ENCODE peak calls at places on chromosomes 6 and 20, in four cellular contexts. E is right lobe of liver, N is A549, G is upper lobe of right lung. U is an unnamed sample.

GRCh38 chr6:134979142-134979541 is 29.2 kb upstream of the ALDH8A1 start:
- DNase-seq in E (no peak), N (no peak), G (no peak), U (no peak)

GRCh38 chr6:144675231-144675861 is 390.2 kb downstream of the UTRN start:
- DNase-seq in E (no peak), N (no peak), G (no peak), U (no peak)

GRCh38 chr6:113886512-113886911 is 29.4 kb downstream of the MARCKS start:
- DNase-seq in E (no peak), N (no peak), G (no peak), U (no peak)

GRCh38 chr6:21085206-21085605 is 508.3 kb upstream of the SOX4 start:
- DNase-seq in E (no peak), N (no peak), G (no peak), U (no peak)

GRCh38 chr6:146265051-146265450 is 236.2 kb downstream of the GRM1 start:
- DNase-seq in E (no peak), N (no peak), G (no peak), U (no peak)

GRCh38 chr20:63127700-63128364 is 88.1 kb downstream of the YTHDF1 start:
- DNase-seq in E (no peak), N (no peak), G (peak), U (peak)

GRCh38 chr6:156557269-156557885 is 219.8 kb upstream of the ARID1B start:
- DNase-seq in E (no peak), N (peak), G (no peak), U (no peak)

GRCh38 chr6:113644861-113645575 is 212.1 kb upstream of the MARCKS start:
- DNase-seq in E (no peak), N (no peak), G (no peak), U (no peak)

GRCh38 chr6:38420207-38420606 is 219.5 kb downstream of the BTBD9 start:
- DNase-seq in E (no peak), N (no peak), G (no peak), U (no peak)

GRCh38 chr6:1593286-1593957 is 16.3 kb upstream of the FOXC1 start:
- DNase-seq in E (no peak), N (no peak), G (no peak), U (peak)

GRCh38 chr6:22737331-22737730 is 168.0 kb downstream of the HDGFL1 start:
- DNase-seq in E (no peak), N (peak), G (no peak), U (no peak)

GRCh38 chr6:111830003-111830402 is 43.2 kb downstream of the FYN start:
- DNase-seq in E (no peak), N (no peak), G (no peak), U (no peak)

GRCh38 chr6:29035951-29036350 is 9.0 kb downstream of the OR2W1 start:
- DNase-seq in E (no peak), N (no peak), G (no peak), U (no peak)

GRCh38 chr6:128600397-128600951 is 80.1 kb upstream of the PTPRK start:
- DNase-seq in E (no peak), N (peak), G (no peak), U (no peak)

GRCh38 chr6:158803733-158804143 is 15.4 kb downstream of the EZR start:
- DNase-seq in E (peak), N (no peak), G (no peak), U (no peak)

GRCh38 chr6:144710207-144710606 is 425.1 kb downstream of the UTRN start:
- DNase-seq in E (no peak), N (peak), G (no peak), U (no peak)

GRCh38 chr20:49591217-49591865 is 23.4 kb upstream of the PTGIS start:
- DNase-seq in E (no peak), N (no peak), G (no peak), U (no peak)

GRCh38 chr6:47810885-47811284 is 29.1 kb downstream of the OPN5 start:
- DNase-seq in E (no peak), N (peak), G (no peak), U (no peak)

GRCh38 chr6:41713161-41713649 is 22.2 kb downstream of the TFEB start:
- DNase-seq in E (peak), N (peak), G (peak), U (peak)

GRCh38 chr6:54053893-54054391 is 57.3 kb upstream of the MLIP start:
- DNase-seq in E (no peak), N (peak), G (no peak), U (peak)

GRCh38 chr6:40634429-40634828 is 47.3 kb upstream of the LRFN2 start:
- DNase-seq in E (no peak), N (no peak), G (no peak), U (no peak)

GRCh38 chr20:45944965-45945677 is 10.6 kb downstream of the PCIF1 start:
- DNase-seq in E (no peak), N (no peak), G (no peak), U (no peak)
- TF ChIP-seq CTCF in E (no peak), N (no peak), G (no peak), U (no peak)

GRCh38 chr20:25340380-25340779 is 50.3 kb downstream of the ABHD12 start:
- DNase-seq in E (no peak), N (no peak), G (no peak), U (no peak)

GRCh38 chr20:25336561-25337422 is 53.8 kb downstream of the ABHD12 start:
- DNase-seq in E (no peak), N (peak), G (no peak), U (no peak)

GRCh38 chr20:25341716-25342680 is 48.6 kb downstream of the ABHD12 start:
- DNase-seq in E (no peak), N (no peak), G (no peak), U (no peak)

GRCh38 chr20:25339608-25340007 is 51.0 kb downstream of the ABHD12 start:
- DNase-seq in E (no peak), N (no peak), G (no peak), U (no peak)

DNA sequence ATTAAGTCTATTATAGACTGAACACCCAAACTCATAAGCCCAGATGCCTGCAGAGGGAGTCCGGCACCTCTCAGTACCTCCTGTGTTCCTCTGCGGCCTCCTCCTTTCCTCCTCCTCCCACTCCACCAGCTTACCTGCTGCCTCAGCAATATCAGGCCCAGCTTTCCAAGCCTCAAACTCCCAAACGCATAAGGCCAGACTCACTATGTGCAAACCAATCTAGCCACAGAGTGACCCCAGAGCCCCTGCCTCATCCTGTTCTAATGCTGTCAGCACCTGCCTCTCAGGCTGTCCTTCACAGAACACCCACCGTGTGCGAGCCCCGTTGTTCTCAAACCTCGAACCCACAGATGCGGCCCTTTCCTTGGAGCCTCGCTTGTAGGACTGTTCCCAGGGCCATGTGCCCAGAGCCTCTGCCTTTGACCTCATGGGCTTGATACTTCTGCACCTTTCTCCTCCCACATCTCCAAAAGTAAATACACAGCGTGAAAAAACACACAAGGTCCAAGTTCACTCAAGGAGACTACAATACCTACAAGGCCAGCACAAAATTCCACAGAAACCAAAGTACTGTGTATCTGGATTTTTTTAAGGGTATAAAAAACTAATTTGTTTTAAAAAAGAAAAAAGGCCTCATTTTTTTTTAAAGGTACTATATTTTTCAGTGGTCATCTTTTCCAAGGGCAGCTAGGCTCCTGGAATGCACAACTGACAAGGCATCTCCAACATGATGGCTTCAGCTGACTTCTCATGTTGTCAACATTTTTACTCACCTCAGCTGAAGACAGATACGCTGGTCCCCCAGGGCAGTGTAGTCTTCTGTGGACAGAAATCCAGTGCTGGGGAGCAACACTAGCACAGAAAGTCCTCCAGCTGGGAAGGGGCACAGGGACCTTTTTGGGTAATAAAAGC is 52.3 kb downstream of the ABHD12 start:
- DNase-seq in E (peak), N (peak), G (no peak), U (no peak)
- H3K27ac ChIP-seq in E (peak), N (peak), G (no peak), U (no peak)

GRCh38 chr20:9390441-9390840 is 123.9 kb upstream of the LAMP5 start:
- DNase-seq in E (no peak), N (no peak), G (no peak), U (no peak)
- TF ChIP-seq CTCF in E (no peak), N (no peak), G (no peak), U (no peak)

GRCh38 chr20:18056174-18057105 is 1.3 kb downstream of the OVOL2 start:
- DNase-seq in E (peak), N (peak), G (peak), U (no peak)

GRCh38 chr20:18057994-18058349 is 256 bp upstream of the OVOL2 start:
- DNase-seq in E (no peak), N (no peak), G (no peak), U (peak)

GRCh38 chr20:18055261-18055660 is 2.5 kb downstream of the OVOL2 start:
- DNase-seq in E (peak), N (no peak), G (no peak), U (no peak)

GRCh38 chr20:18058661-18059467 is 1.1 kb upstream of the OVOL2 start:
- DNase-seq in E (no peak), N (peak), G (peak), U (no peak)

GRCh38 chr20:18057106-18057993 is at the start of gene OVOL2:
- DNase-seq in E (peak), N (peak), G (peak), U (peak)
- H3K27ac ChIP-seq in E (no peak), N (peak), G (peak), U (no peak)

GRCh38 chr6:31700716-31701401 is 2.3 kb downstream of the ABHD16A start:
- DNase-seq in E (no peak), N (no peak), G (no peak), U (no peak)

GRCh38 chr6:31701666-31702420 is 1.3 kb downstream of the ABHD16A start:
- DNase-seq in E (peak), N (no peak), G (no peak), U (no peak)

GRCh38 chr6:31706599-31706998 is at the start of gene LY6G6F:
- DNase-seq in E (no peak), N (no peak), G (no peak), U (no peak)

GRCh38 chr6:31702421-31702818 is 704 bp downstream of the ABHD16A start:
- DNase-seq in E (no peak), N (no peak), G (no peak), U (no peak)

DNA sequence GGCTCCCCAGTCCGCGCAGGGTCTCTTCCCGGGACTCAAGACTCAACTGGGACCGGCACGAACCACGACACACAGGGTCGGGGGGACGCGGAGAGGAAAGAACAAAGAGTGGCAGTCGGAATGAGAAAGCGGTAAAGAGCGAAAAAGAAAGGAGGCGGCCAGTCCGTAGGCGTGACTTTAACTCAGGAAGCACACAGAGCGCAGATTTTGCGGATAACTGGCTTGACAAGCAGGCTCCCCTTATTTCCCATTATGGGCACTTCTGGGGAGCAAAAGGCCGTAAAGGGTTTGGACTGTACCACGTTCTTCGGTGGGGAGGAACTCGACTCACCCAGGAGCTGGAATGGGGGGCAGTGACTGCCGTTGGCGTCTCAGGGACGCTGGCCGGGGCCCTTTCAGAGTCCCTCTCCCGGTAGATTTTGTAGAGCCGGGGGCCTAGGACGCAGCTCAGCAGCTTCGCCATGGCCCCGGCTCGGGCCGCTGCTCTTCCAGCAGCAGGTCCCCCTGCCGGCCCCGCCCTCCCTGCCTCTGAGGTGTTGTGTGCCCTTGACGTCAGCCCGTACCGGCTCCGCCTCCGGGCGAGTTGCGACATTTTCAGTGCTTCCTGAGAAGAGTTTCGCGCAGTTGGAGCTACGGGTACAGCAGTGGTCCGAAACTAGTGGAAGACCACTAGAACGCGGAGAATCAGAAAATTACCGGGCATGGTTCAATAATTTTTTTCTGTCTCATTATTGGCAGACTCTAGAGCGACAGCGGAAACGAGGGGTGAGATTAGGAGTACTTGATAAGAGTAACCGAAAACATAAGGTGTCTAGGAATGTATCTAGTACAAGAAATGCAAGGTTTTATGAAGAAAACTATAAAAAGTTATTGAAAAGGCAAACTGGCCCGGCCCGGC is at the start of gene ABHD16A:
- DNase-seq in E (peak), N (peak), G (peak), U (peak)
- TF ChIP-seq CTCF in E (no peak), N (no peak), G (no peak), U (no peak)

GRCh38 chr6:97702226-97702625 is 419.2 kb upstream of the MMS22L start:
- DNase-seq in E (no peak), N (no peak), G (no peak), U (no peak)

GRCh38 chr6:97705568-97705967 is 422.6 kb upstream of the MMS22L start:
- DNase-seq in E (no peak), N (peak), G (no peak), U (no peak)

GRCh38 chr6:97703661-97704060 is 420.6 kb upstream of the MMS22L start:
- DNase-seq in E (no peak), N (no peak), G (no peak), U (no peak)
- H3K27ac ChIP-seq in E (no peak), N (no peak), G (no peak), U (no peak)

DNA sequence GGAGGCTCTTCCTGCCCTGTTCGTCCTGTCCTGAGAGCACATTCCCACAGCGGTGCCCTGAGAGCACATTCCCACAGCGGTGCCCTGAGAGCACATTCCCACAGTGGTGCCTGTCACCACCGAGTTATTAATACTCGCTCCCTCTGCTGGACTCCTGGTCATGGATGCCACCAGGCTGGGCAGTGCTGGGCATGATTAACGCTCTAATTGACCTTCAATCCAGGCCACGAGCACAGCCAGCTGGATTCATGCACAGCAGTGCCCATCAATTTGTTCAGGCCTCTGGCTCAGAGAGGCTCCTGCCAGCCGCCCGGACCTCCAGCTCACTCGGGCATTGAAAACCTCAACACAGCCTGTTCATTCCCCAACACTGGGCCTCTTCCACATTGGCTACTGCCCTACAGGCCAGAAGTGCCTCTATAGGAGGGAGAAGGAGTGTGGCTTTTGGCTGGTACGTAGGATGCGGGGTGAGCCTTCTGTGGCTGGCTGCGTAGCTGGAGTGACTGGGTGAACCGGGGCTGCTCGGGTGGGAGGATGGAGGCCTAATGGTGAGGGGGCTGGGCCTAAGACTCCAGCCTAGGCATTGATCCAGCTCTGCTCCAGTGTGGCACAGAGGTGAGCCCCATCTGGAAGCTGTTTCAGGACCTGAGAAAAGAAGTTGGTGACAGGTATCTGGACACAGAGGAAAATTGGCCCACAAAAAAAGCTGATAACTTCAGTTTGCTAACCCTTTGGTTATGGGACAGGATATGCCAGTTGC is 9.3 kb downstream of the IP6K3 start:
- DNase-seq in E (peak), N (no peak), G (no peak), U (no peak)
- TF ChIP-seq CTCF in E (no peak), N (no peak), G (no peak), U (no peak)

DNA sequence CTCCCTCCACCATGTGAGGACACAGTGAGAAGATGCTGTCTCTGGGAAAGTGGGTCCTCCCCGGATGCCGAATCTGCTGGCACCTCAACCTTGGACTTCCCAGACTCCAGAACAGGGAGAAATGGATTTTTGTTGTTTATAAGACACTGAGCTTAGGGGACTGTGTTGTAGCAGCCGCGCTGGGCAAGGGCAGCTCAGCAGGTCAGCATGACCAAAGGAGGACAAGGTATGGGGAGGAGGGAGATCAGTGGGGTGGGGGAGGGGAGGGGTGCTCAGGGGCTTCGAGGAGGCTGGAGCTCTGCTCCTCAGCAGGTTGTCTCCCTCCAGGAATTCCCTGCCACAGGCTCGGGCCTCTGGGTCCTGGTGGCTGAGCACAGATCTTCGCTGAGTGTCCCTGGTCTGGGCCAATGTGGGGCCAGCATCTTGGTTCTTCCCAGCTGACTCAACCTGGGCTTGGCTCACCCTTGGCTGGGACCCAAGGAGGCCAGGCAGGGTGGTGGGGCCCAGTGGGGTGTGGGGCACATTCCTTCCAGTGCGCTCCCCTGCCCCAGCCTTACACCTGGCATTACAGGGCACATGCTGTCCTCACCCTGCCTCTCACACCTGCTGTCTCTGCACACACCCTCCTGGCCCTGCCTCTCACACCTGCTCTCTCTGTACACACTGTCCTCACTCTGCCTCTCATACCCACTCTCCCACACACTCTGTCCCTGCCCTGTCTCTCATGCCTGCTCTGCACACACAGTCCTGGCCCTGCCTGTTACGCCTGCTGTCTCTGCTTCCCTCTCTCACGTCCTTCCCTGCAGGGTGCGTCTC is 107.3 kb downstream of the SYCP2 start:
- DNase-seq in E (peak), N (no peak), G (peak), U (peak)
- H3K27ac ChIP-seq in E (no peak), N (no peak), G (peak), U (no peak)

GRCh38 chr6:118283759-118284158 is 264.3 kb upstream of the PLN start:
- DNase-seq in E (peak), N (peak), G (no peak), U (no peak)

GRCh38 chr6:118285791-118286190 is 262.3 kb upstream of the PLN start:
- DNase-seq in E (no peak), N (no peak), G (no peak), U (no peak)

GRCh38 chr6:118284736-118285360 is 263.2 kb upstream of the PLN start:
- DNase-seq in E (no peak), N (no peak), G (no peak), U (no peak)

DNA sequence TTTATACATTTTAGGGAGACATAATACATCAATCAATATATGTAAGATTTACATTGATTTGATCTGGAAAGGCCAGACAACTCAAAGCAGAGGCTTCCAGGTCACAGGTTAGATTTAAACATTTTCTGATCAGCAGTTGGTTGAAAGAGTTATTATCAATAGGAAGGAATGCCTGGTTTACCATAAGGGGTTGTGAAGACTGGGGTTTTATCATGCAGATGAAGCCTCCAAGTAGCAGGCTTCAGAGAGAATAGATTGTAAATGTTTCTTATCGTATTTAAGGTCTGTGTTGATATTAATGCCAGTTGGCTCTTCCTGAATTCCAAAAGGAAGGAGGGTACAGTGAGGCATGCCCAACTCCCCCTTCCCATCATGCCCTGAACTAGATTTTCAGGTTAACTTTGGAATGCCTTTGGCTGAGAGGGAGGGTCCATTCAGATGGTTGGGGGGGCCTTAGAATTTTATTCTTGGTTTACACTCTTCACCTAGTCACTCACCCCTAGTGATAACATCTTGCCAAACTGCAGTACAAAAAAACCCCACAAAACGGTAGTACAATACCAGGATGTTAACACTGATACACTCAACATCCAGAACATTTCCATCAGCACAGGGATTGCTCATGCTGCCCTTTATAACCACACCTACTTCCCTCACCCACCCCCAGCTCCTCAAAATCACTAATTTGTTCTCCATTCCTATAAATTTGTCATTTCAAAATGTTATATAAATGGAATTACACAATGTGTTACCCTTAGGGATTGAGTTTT is 259.6 kb upstream of the PLN start:
- DNase-seq in E (no peak), N (no peak), G (no peak), U (no peak)
- TF ChIP-seq CTCF in E (no peak), N (no peak), G (peak), U (peak)